ENCODE peak calls at places on chromosomes 12 and 14, in six cellular contexts. E is astrocyte of the spinal cord, C is breast epithelium, T is MM.1S, D is choroid plexus epithelial cell, H is fibroblast of mammary gland. U is an unnamed sample.

GRCh38 chr12:111368291-111368683 is 608 bp downstream of the PHETA1 start:
- DNase-seq in E (no peak), C (no peak), T (no peak), D (no peak), H (no peak), U (no peak)

GRCh38 chr14:65470404-65470880 is 57.9 kb downstream of the FUT8 start:
- DNase-seq in E (no peak), C (no peak), T (no peak), D (no peak), H (no peak), U (no peak)

GRCh38 chr12:50287271-50287670 is 4.0 kb upstream of the LIMA1 start:
- DNase-seq in E (no peak), C (no peak), T (no peak), D (no peak), H (no peak), U (no peak)

GRCh38 chr12:64691227-64691792 is 67.9 kb downstream of the GNS start:
- DNase-seq in E (no peak), C (no peak), T (no peak), D (no peak), H (no peak), U (no peak)

GRCh38 chr12:95446511-95446910 is 27.4 kb upstream of the METAP2 start:
- DNase-seq in E (peak), C (no peak), T (no peak), D (peak), H (peak), U (peak)

GRCh38 chr12:101299931-101300330 is 20.0 kb downstream of the UTP20 start:
- DNase-seq in E (no peak), C (no peak), T (no peak), D (peak), H (peak), U (no peak)

GRCh38 chr12:4145990-4146859 is 127.3 kb upstream of the CCND2 start:
- DNase-seq in E (no peak), C (no peak), T (no peak), D (no peak), H (peak), U (no peak)

GRCh38 chr12:98515368-98516183 is at the start of gene TMPO:
- DNase-seq in E (peak), C (peak), T (peak), D (peak), H (peak), U (peak)

GRCh38 chr12:22835431-22835830 is 210.5 kb downstream of the ETNK1 start:
- DNase-seq in E (no peak), C (no peak), T (no peak), D (no peak), H (no peak), U (no peak)

GRCh38 chr12:124747426-124748161 is 116.1 kb downstream of the SCARB1 start:
- DNase-seq in E (peak), C (no peak), T (no peak), D (peak), H (peak), U (peak)

GRCh38 chr14:41418851-41419250 is 187.8 kb upstream of the LRFN5 start:
- DNase-seq in E (no peak), C (no peak), T (no peak), D (no peak), H (no peak), U (no peak)

GRCh38 chr14:54698501-54698900 is 131.6 kb downstream of the SAMD4A start:
- DNase-seq in E (no peak), C (no peak), T (no peak), D (no peak), H (no peak), U (no peak)

GRCh38 chr12:54497883-54498282 is 331 bp downstream of the NCKAP1L start:
- DNase-seq in E (no peak), C (no peak), T (peak), D (no peak), H (no peak), U (no peak)

GRCh38 chr12:102965281-102966155 is 8.0 kb downstream of the ASCL1 start:
- DNase-seq in E (no peak), C (no peak), T (no peak), D (no peak), H (no peak), U (no peak)

GRCh38 chr14:51828017-51828797 is 32.2 kb upstream of the GNG2 start:
- DNase-seq in E (peak), C (no peak), T (no peak), D (peak), H (peak), U (peak)

GRCh38 chr12:4112290-4112689 is 161.3 kb upstream of the CCND2 start:
- DNase-seq in E (no peak), C (no peak), T (no peak), D (no peak), H (no peak), U (no peak)

GRCh38 chr12:107760817-107761501 is at the start of gene PRDM4:
- DNase-seq in E (peak), C (peak), T (peak), D (peak), H (peak), U (peak)
- TF ChIP-seq CTCF in E (no peak), C (no peak), T (peak), D (no peak), H (no peak), U (no peak)

GRCh38 chr12:56119361-56119796 is 1.3 kb downstream of the ZC3H10 start:
- DNase-seq in E (peak), C (no peak), T (peak), D (peak), H (peak), U (peak)
- H3K4me3 ChIP-seq in E (no peak), C (peak), T (peak), D (no peak), H (no peak), U (peak)

DNA sequence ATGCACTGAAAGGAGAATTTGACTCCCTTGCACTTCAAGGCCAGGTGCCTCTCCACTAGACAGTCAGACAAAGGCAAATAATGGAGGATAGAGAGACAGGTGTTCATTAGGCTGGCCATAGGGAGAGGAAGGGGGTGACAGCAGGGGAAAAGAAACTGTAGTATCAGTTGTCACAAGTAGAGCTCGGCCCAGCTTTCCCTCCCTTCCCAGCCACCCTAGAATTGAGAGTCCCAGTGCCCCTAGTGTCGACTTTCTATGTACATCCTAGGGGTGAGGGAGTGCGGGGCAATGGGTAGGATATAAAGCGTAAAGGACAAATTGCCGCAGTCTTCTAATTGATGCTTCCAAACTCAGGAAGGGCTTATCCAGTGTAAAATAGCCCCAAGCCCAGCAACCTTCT is 39.0 kb downstream of the BAZ2A start:
- DNase-seq in E (no peak), C (no peak), T (peak), D (no peak), H (no peak), U (no peak)
- TF ChIP-seq CTCF in E (no peak), C (no peak), T (no peak), D (no peak), H (no peak), U (no peak)

DNA sequence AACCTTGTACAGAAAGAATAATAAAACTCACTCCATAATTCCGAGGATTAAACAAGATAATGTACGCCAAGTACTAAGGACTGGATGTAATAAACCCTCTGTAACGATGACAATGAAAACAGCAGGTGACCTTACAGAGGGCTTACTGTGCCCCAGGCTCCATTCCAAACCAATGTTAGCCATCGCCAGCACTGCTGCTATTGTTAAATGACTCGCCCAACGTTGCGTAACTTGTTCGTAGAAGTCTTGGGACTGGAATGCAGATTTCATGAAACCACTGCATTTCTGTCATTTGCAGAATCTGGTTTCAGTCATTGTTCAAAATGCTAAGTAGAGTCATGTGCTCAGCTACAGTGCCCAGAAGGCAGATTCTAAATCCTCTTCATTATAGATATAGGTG is 728 bp upstream of the STON2 start:
- DNase-seq in E (peak), C (peak), T (no peak), D (peak), H (peak), U (peak)
- H3K4me3 ChIP-seq in E (no peak), C (peak), T (no peak), D (no peak), H (no peak), U (no peak)

DNA sequence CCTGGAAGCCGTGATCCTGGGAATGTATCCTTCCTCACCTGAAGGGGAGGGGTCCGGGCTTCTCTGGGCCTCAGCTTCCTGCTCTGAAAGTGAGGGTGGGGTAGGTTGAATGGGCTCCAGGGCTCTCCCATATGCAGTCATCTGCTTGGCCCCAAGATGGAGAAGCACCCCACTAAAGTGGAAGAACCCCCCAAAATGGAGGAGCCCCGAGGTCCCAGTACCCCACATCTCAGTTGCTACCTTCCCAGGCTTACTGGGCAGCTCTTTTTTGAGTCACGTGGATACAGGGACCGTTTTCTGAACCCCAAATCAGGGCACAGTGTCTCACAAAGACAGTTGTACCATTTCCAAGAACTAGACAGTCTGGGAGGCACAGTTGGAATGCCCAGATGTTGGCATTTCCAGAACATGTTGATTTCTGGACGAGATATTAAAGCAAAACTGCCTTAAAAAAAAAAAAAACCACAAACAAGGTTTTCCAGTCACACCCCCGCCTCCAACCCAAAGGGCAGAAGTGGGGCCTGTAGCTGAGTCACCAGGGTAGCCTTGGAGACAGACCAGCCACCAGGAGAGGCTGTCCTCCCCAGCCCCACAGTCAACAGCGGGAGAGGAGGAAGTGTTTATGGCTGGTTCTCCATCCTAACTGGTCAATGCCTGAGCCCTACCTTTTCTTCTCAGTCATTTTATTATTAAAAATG is 12.1 kb downstream of the VASH1 start:
- DNase-seq in E (peak), C (no peak), T (no peak), D (peak), H (peak), U (peak)
- TF ChIP-seq CTCF in E (peak), C (no peak), T (no peak), D (peak), H (peak), U (peak)

GRCh38 chr12:57765003-57765697 is 1.7 kb downstream of the CYP27B1 start:
- DNase-seq in E (no peak), C (peak), T (peak), D (peak), H (no peak), U (peak)

GRCh38 chr12:57767876-57768275 is 998 bp upstream of the CYP27B1 start:
- DNase-seq in E (no peak), C (no peak), T (no peak), D (no peak), H (no peak), U (no peak)

GRCh38 chr12:57765698-57766463 is 997 bp downstream of the CYP27B1 start:
- DNase-seq in E (no peak), C (no peak), T (no peak), D (no peak), H (no peak), U (no peak)

GRCh38 chr12:57767317-57767716 is 439 bp upstream of the CYP27B1 start:
- DNase-seq in E (no peak), C (no peak), T (no peak), D (no peak), H (no peak), U (no peak)

DNA sequence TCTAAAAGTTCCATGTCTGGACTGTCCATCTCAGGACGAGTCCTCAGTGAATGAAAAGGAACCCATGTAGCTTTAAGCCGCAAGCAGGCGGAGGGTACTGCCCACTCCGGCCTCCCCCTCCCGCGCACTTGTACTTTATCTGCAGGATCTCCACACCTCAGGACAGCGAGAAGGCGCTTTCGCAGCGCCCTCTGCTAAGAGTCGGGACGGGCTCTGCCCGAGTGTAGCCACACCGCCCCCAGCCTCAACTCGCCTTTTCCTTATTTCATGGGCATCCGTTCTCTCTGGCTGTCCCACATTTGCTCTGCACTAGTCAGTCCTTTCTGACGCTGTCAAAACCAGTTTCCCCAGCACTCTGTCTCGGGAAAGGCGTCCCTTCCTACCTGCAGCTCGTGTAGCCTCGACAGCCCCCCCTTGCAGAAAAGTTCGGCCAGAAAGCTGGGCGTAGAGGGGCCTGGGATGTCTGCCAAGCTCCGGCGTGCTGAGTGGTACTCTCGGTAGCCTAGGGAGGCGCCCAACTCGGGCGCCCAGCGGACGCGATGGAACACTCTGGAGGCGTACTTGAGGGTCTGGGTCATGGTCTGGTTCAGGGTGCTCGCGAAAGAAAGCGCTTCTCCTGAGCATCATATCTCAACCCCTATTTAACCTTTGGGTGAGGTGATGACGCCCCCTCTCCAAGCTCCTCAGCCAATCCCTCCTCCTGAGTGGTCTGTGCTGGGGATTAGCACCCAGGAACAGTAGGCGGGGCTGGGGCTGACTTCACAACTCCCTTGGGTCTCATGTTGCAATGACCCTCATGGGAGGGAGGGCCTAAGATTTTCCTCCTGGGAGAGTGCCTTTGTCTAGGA is at the start of gene CYP27B1:
- DNase-seq in E (no peak), C (no peak), T (no peak), D (peak), H (peak), U (peak)
- H3K4me3 ChIP-seq in E (peak), C (peak), T (no peak), D (peak), H (peak), U (peak)

U was measured in fibroblast of pulmonary artery.